ENCODE peak calls at places on chromosomes 5 and 9, in seven cellular contexts. F is cardiac muscle cell, X is C1 segment of cervical spinal cord, R is BJ, J is posterior vena cava, S is mesothelial cell of epicardium, O is tibial artery. T is an unnamed sample.

GRCh38 chr9:128554155-128554862 is 1.9 kb downstream of the SPTAN1 start:
- DNase-seq in F (peak), X (no peak), R (peak), J (peak), S (peak), O (peak), T (peak)

GRCh38 chr5:88060194-88060593 is 208.5 kb downstream of the TMEM161B start:
- DNase-seq in F (no peak), X (no peak), R (no peak), J (no peak), S (no peak), O (no peak), T (no peak)

GRCh38 chr5:143311428-143311827 is 92.1 kb downstream of the NR3C1 start:
- DNase-seq in F (peak), X (no peak), R (peak), J (no peak), S (no peak), O (no peak), T (no peak)

GRCh38 chr5:88776692-88777091 is 106.3 kb downstream of the MEF2C start:
- DNase-seq in F (no peak), X (no peak), R (no peak), J (no peak), S (no peak), O (no peak), T (no peak)

GRCh38 chr9:127608104-127608966 is 3.7 kb upstream of the STXBP1 start:
- DNase-seq in F (peak), X (peak), R (no peak), J (peak), S (peak), O (no peak), T (peak)

GRCh38 chr9:73080110-73080683 is 71.5 kb upstream of the ANXA1 start:
- DNase-seq in F (peak), X (no peak), R (no peak), J (no peak), S (no peak), O (no peak), T (no peak)

GRCh38 chr5:82222597-82223574 is 55.3 kb downstream of the RPS23 start:
- DNase-seq in F (peak), X (no peak), R (no peak), J (no peak), S (no peak), O (no peak), T (no peak)

GRCh38 chr5:127235136-127235535 is 55.5 kb upstream of the MEGF10 start:
- DNase-seq in F (no peak), X (no peak), R (no peak), J (no peak), S (no peak), O (no peak), T (no peak)

T was measured in coronary artery.